ENCODE peak calls at places on chromosomes 5 and 9, in five cellular contexts. Q is neural progenitor cell, A is heart right ventricle, U is GM12865, V is left ventricle myocardium inferior. S is an unnamed sample.

GRCh38 chr9:124015661-124016131 is 4.1 kb downstream of the LHX2 start:
- DNase-seq in Q (peak; percentile 50), A (no peak), U (no peak), V (no peak), S (no peak)

GRCh38 chr5:96049398-96050272 is 88.0 kb upstream of the ELL2 start:
- DNase-seq in Q (no peak), A (no peak), U (no peak), V (no peak), S (peak; percentile 68)

GRCh38 chr5:180126716-180127681 is 55.4 kb upstream of the RNF130 start:
- DNase-seq in Q (peak; percentile 59), A (no peak), U (no peak), V (no peak), S (no peak)

GRCh38 chr5:143582869-143583268 is 179.4 kb upstream of the NR3C1 start:
- DNase-seq in Q (no peak), A (no peak), U (no peak), V (no peak), S (no peak)

GRCh38 chr5:64958757-64959391 is 190.1 kb downstream of the CWC27 start:
- DNase-seq in Q (no peak), A (no peak), U (peak; percentile 33), V (no peak), S (peak; percentile 66)

GRCh38 chr5:75681125-75681830 is 36.0 kb downstream of the POC5 start:
- DNase-seq in Q (peak; percentile 33), A (no peak), U (peak; percentile 44), V (no peak), S (peak; percentile 52)

GRCh38 chr5:157130933-157131332 is 11.7 kb downstream of the MED7 start:
- DNase-seq in Q (no peak), A (no peak), U (peak; percentile 67), V (no peak), S (no peak)

GRCh38 chr5:69498384-69498783 is 5.8 kb downstream of the OCLN start:
- DNase-seq in Q (no peak), A (no peak), U (no peak), V (no peak), S (no peak)

GRCh38 chr9:98795970-98796363 is 388 bp downstream of the ANKS6 start:
- DNase-seq in Q (peak; percentile 55), A (no peak), U (no peak), V (no peak), S (no peak)

GRCh38 chr5:153350192-153350883 is 140.1 kb upstream of the GRIA1 start:
- DNase-seq in Q (peak; percentile 73), A (no peak), U (no peak), V (no peak), S (no peak)

GRCh38 chr5:179276838-179277395 is 68.3 kb downstream of the ADAMTS2 start:
- DNase-seq in Q (no peak), A (no peak), U (no peak), V (no peak), S (no peak)

GRCh38 chr9:131739192-131739961 is 499 bp downstream of the RAPGEF1 start:
- DNase-seq in Q (peak; percentile 68), A (peak; percentile 34), U (peak; percentile 54), V (peak; percentile 41), S (peak; percentile 33)

GRCh38 chr9:36328798-36329411 is 70.7 kb upstream of the GNE start:
- DNase-seq in Q (peak; percentile 68), A (peak; percentile 65), U (peak; percentile 79), V (no peak), S (peak; percentile 79)

GRCh38 chr5:141914154-141914743 is 9.4 kb upstream of the DELE1 start:
- DNase-seq in Q (peak; percentile 78), A (peak; percentile 25), U (no peak), V (peak; percentile 48), S (no peak)

GRCh38 chr5:140828402-140828737 is 610 bp downstream of the PCDHA6 start:
- DNase-seq in Q (no peak), A (no peak), U (no peak), V (no peak), S (no peak)

GRCh38 chr5:102540251-102540812 is 41.5 kb upstream of the SLCO6A1 start:
- DNase-seq in Q (no peak), A (no peak), U (no peak), V (no peak), S (no peak)

GRCh38 chr5:143143973-143144372 is 259.5 kb downstream of the NR3C1 start:
- DNase-seq in Q (no peak), A (no peak), U (no peak), V (no peak), S (peak; percentile 63)

GRCh38 chr9:127873886-127874285 is 3.6 kb downstream of the AK1 start:
- DNase-seq in Q (no peak), A (peak; percentile 77), U (no peak), V (peak; percentile 85), S (peak; percentile 52)

GRCh38 chr5:130549884-130550552 is 615.0 kb downstream of the HINT1 start:
- DNase-seq in Q (no peak), A (no peak), U (no peak), V (no peak), S (peak; percentile 93)

DNA sequence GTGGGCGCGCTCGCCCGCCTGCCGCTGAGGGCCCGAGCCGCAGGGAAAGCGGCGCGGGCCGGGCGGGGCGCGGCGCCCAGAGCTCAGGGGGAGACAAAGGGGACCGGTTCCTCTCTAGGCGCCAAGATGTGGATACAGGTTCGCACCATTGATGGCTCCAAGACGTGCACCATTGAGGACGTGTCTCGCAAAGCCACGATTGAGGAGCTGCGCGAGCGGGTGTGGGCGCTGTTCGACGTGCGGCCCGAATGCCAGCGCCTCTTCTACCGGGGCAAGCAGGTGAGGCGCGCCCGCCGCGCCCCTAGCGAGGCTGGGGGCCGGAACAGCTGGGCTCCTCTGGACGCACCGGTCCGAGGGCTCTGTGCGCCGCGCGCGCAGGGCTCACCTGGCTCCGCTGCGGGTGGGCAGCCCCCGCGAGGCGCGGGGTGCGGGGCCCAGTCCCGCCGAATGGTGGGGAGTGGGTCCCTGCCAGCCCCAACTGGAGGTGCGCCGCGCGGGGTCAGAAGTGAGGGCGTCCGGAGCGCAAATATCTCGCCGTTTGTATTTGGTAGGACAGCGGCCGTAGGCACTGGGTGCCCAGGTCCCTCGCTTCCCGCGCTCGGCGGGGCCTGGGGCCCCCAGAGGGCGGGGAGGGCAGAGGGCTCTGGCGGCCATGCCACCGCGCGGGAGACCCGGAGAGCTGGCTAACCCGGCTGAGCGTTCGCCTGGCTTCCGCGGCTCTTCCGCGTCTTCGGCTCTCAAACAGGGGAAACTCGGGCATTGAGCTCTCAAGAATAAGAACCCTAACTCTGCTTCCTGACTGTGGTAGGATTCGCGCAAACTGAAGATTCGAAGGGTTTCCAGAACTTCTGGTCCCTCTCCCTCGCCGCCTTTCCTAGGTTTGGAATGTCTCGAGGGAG is 615 bp downstream of the UHRF2 start:
- DNase-seq in Q (peak; percentile 57), A (peak; percentile 4), U (peak; percentile 50), V (no peak), S (peak; percentile 20)
- TF ChIP-seq CTCF in Q (no peak), A (peak; percentile 3), U (peak; percentile 0), V (no peak), S (no peak)

GRCh38 chr9:95003694-95004451 is 277.4 kb downstream of the AOPEP start:
- DNase-seq in Q (peak; percentile 66), A (peak; percentile 69), U (peak; percentile 34), V (peak; percentile 66), S (peak; percentile 76)

GRCh38 chr9:94997727-94998126 is 271.2 kb downstream of the AOPEP start:
- DNase-seq in Q (no peak), A (no peak), U (no peak), V (no peak), S (no peak)

GRCh38 chr9:95001720-95002119 is 275.2 kb downstream of the AOPEP start:
- DNase-seq in Q (no peak), A (no peak), U (no peak), V (no peak), S (no peak)

GRCh38 chr9:94999832-95000231 is 273.3 kb downstream of the AOPEP start:
- DNase-seq in Q (no peak), A (no peak), U (no peak), V (no peak), S (no peak)

DNA sequence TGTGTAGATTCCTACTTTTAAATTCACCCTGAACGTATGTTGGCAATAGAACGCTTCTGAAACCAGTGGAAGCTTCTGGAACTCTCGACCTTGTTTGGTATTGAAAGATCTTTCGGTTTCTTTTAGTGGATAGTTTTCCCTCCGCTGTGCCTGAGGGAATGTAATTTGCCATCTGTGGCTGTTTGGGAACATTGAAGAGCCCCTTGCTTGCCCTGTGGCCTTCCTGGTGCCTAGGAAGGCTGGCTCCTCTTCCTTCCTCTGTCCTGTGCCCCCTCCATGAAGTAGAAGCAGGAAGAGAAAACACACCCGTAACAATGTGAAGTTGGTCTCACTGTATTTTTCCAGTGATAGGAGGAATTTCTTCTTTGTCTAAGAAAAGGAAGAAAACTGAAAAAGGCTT is 274.3 kb downstream of the AOPEP start:
- DNase-seq in Q (no peak), A (no peak), U (no peak), V (no peak), S (no peak)
- H3K4me3 ChIP-seq in Q (no peak overlapping the region), A (peak overlapping the region; percentile 49), U (no peak overlapping the region), V (peak overlapping the region; percentile 54), S (no peak overlapping the region)

GRCh38 chr5:173159256-173159655 is 14.9 kb downstream of the BNIP1 start:
- DNase-seq in Q (no peak), A (no peak), U (no peak), V (no peak), S (no peak)

GRCh38 chr5:173152547-173152946 is 8.2 kb downstream of the BNIP1 start:
- DNase-seq in Q (no peak), A (no peak), U (no peak), V (no peak), S (no peak)

GRCh38 chr5:173158366-173158765 is 14.0 kb downstream of the BNIP1 start:
- DNase-seq in Q (no peak), A (no peak), U (no peak), V (no peak), S (no peak)

GRCh38 chr5:173155912-173156311 is 11.6 kb downstream of the BNIP1 start:
- DNase-seq in Q (no peak), A (no peak), U (no peak), V (no peak), S (no peak)

GRCh38 chr5:173153842-173154241 is 9.5 kb downstream of the BNIP1 start:
- DNase-seq in Q (no peak), A (no peak), U (no peak), V (no peak), S (no peak)
- TF ChIP-seq CTCF in Q (no peak), A (no peak), U (no peak), V (no peak), S (no peak)

DNA sequence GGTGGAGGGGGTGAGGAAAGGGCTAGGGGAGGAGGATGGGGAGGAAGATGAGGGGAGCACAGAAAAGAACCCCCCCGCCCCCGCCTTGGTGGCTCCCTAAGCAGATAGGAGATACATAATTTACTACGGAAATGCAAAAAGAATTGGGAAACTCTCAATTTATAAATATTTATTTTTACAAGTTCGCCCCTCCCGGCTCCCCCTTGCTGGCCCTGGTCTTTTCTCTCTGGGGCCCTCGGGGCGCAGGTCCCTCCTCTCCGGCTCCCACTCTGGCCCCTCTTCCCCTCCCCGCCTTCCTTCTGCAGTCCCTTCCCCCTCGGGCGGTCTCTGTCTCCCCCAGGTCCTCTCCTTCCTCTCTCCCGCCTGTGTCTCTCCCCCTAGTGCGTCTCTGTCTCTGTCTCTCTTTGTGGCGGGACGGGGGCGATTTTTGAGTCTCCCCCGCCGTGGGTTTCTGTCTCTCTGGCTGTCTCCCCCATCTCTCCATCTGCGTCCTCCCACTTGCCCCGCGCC is 173.6 kb upstream of the IER5L start:
- DNase-seq in Q (peak; percentile 81), A (no peak), U (no peak), V (no peak), S (no peak)
- H3K4me3 ChIP-seq in Q (peak overlapping the region; percentile 50), A (peak overlapping the region; percentile 47), U (no peak overlapping the region), V (peak overlapping the region; percentile 56), S (peak overlapping the region; percentile 46)